ENCODE peak calls at places on chromosomes 12 and 14, in nine cellular contexts. One of them, this sample, is unnamed.

GRCh38 chr12:68971404-68971803 is 38.4 kb upstream of the CPM start:
- DNase-seq in NCI-H510A: no peak
- DNase-seq in progenitor cell of endocrine pancreas: no peak
- DNase-seq in caudate nucleus: no peak
- DNase-seq in stimulated activated CD8-positive, alpha-beta memory T cell treated with anti-CD3 and anti-CD28 coated beads, Interleukin-15, amount 100 ng/mL, for 48 hours: no peak
- DNase-seq in left ventricle myocardium superior: no peak
- DNase-seq in HFFc6: peak
- DNase-seq in head of caudate nucleus: no peak
- DNase-seq in naive thymus-derived CD8-positive, alpha-beta T cell: no peak
- DNase-seq in this sample: no peak

GRCh38 chr12:113818833-113819232 is 147.3 kb downstream of the RBM19 start:
- DNase-seq in left ventricle myocardium superior: no peak
- DNase-seq in naive thymus-derived CD8-positive, alpha-beta T cell: no peak
- DNase-seq in caudate nucleus: no peak
- DNase-seq in progenitor cell of endocrine pancreas: peak
- DNase-seq in stimulated activated CD8-positive, alpha-beta memory T cell treated with anti-CD3 and anti-CD28 coated beads, Interleukin-15, amount 100 ng/mL, for 48 hours: no peak
- DNase-seq in NCI-H510A: no peak
- DNase-seq in HFFc6: no peak
- DNase-seq in head of caudate nucleus: no peak
- DNase-seq in this sample: no peak

GRCh38 chr14:61479746-61480502 is 158.5 kb downstream of the PRKCH start:
- DNase-seq in HFFc6: no peak
- DNase-seq in caudate nucleus: no peak
- DNase-seq in head of caudate nucleus: no peak
- DNase-seq in progenitor cell of endocrine pancreas: no peak
- DNase-seq in left ventricle myocardium superior: no peak
- DNase-seq in stimulated activated CD8-positive, alpha-beta memory T cell treated with anti-CD3 and anti-CD28 coated beads, Interleukin-15, amount 100 ng/mL, for 48 hours: no peak
- DNase-seq in naive thymus-derived CD8-positive, alpha-beta T cell: no peak
- DNase-seq in NCI-H510A: no peak
- DNase-seq in this sample: no peak

GRCh38 chr12:52032431-52032796 is 18.8 kb upstream of the NR4A1 start:
- DNase-seq in NCI-H510A: no peak
- DNase-seq in caudate nucleus: peak
- DNase-seq in HFFc6: peak
- DNase-seq in progenitor cell of endocrine pancreas: no peak
- DNase-seq in head of caudate nucleus: no peak
- DNase-seq in naive thymus-derived CD8-positive, alpha-beta T cell: no peak
- DNase-seq in left ventricle myocardium superior: peak
- DNase-seq in stimulated activated CD8-positive, alpha-beta memory T cell treated with anti-CD3 and anti-CD28 coated beads, Interleukin-15, amount 100 ng/mL, for 48 hours: no peak
- DNase-seq in this sample: no peak

GRCh38 chr12:89162704-89163261 is 189.5 kb downstream of the DUSP6 start:
- DNase-seq in HFFc6: peak
- DNase-seq in progenitor cell of endocrine pancreas: no peak
- DNase-seq in left ventricle myocardium superior: peak
- DNase-seq in head of caudate nucleus: peak
- DNase-seq in NCI-H510A: no peak
- DNase-seq in naive thymus-derived CD8-positive, alpha-beta T cell: no peak
- DNase-seq in caudate nucleus: peak
- DNase-seq in stimulated activated CD8-positive, alpha-beta memory T cell treated with anti-CD3 and anti-CD28 coated beads, Interleukin-15, amount 100 ng/mL, for 48 hours: peak
- DNase-seq in this sample: no peak

GRCh38 chr14:94045101-94045500 is 19.0 kb downstream of the OTUB2 start:
- DNase-seq in head of caudate nucleus: no peak
- DNase-seq in stimulated activated CD8-positive, alpha-beta memory T cell treated with anti-CD3 and anti-CD28 coated beads, Interleukin-15, amount 100 ng/mL, for 48 hours: no peak
- DNase-seq in left ventricle myocardium superior: no peak
- DNase-seq in NCI-H510A: no peak
- DNase-seq in HFFc6: no peak
- DNase-seq in caudate nucleus: no peak
- DNase-seq in naive thymus-derived CD8-positive, alpha-beta T cell: no peak
- DNase-seq in progenitor cell of endocrine pancreas: no peak
- DNase-seq in this sample: no peak

GRCh38 chr12:12266389-12266872 is 413 bp downstream of the LRP6 start:
- DNase-seq in naive thymus-derived CD8-positive, alpha-beta T cell: no peak
- DNase-seq in NCI-H510A: no peak
- DNase-seq in head of caudate nucleus: no peak
- DNase-seq in left ventricle myocardium superior: peak
- DNase-seq in HFFc6: no peak
- DNase-seq in progenitor cell of endocrine pancreas: no peak
- DNase-seq in stimulated activated CD8-positive, alpha-beta memory T cell treated with anti-CD3 and anti-CD28 coated beads, Interleukin-15, amount 100 ng/mL, for 48 hours: no peak
- DNase-seq in caudate nucleus: peak
- DNase-seq in this sample: no peak

GRCh38 chr12:24088751-24089150 is 139.3 kb upstream of the SOX5 start:
- DNase-seq in naive thymus-derived CD8-positive, alpha-beta T cell: no peak
- DNase-seq in progenitor cell of endocrine pancreas: no peak
- DNase-seq in caudate nucleus: no peak
- DNase-seq in HFFc6: no peak
- DNase-seq in head of caudate nucleus: no peak
- DNase-seq in left ventricle myocardium superior: no peak
- DNase-seq in stimulated activated CD8-positive, alpha-beta memory T cell treated with anti-CD3 and anti-CD28 coated beads, Interleukin-15, amount 100 ng/mL, for 48 hours: no peak
- DNase-seq in NCI-H510A: no peak
- DNase-seq in this sample: no peak

GRCh38 chr12:11801643-11802042 is 152.2 kb downstream of the ETV6 start:
- DNase-seq in progenitor cell of endocrine pancreas: no peak
- DNase-seq in naive thymus-derived CD8-positive, alpha-beta T cell: no peak
- DNase-seq in NCI-H510A: no peak
- DNase-seq in head of caudate nucleus: no peak
- DNase-seq in HFFc6: no peak
- DNase-seq in stimulated activated CD8-positive, alpha-beta memory T cell treated with anti-CD3 and anti-CD28 coated beads, Interleukin-15, amount 100 ng/mL, for 48 hours: no peak
- DNase-seq in left ventricle myocardium superior: no peak
- DNase-seq in caudate nucleus: no peak
- DNase-seq in this sample: no peak

GRCh38 chr14:52960627-52961026 is 9.8 kb upstream of the FERMT2 start:
- DNase-seq in caudate nucleus: no peak
- DNase-seq in naive thymus-derived CD8-positive, alpha-beta T cell: no peak
- DNase-seq in stimulated activated CD8-positive, alpha-beta memory T cell treated with anti-CD3 and anti-CD28 coated beads, Interleukin-15, amount 100 ng/mL, for 48 hours: no peak
- DNase-seq in progenitor cell of endocrine pancreas: no peak
- DNase-seq in HFFc6: no peak
- DNase-seq in left ventricle myocardium superior: no peak
- DNase-seq in head of caudate nucleus: no peak
- DNase-seq in NCI-H510A: no peak
- DNase-seq in this sample: no peak

GRCh38 chr12:76890407-76891143 is 11.8 kb upstream of the CSRP2 start:
- DNase-seq in HFFc6: no peak
- DNase-seq in NCI-H510A: no peak
- DNase-seq in stimulated activated CD8-positive, alpha-beta memory T cell treated with anti-CD3 and anti-CD28 coated beads, Interleukin-15, amount 100 ng/mL, for 48 hours: peak
- DNase-seq in progenitor cell of endocrine pancreas: no peak
- DNase-seq in head of caudate nucleus: peak
- DNase-seq in left ventricle myocardium superior: no peak
- DNase-seq in caudate nucleus: peak
- DNase-seq in naive thymus-derived CD8-positive, alpha-beta T cell: no peak
- DNase-seq in this sample: no peak

This sample was measured in NCI-H748 treated with DMSO at 0.1 percent for 48 hours.